ENCODE peak calls at places on chromosomes 4 and X, in nine cellular contexts. X is stimulated activated CD4-positive, alpha-beta T cell treated with anti-CD3 and anti-CD28 coated beads, Interleukin-15, amount 100 ng/mL, for 1 hour; Z is stimulated activated naive CD4-positive, alpha-beta T cell treated with Interleukin-2 at 50 U/mL for 16 hours; K is neuronal stem cell; N is left ventricle myocardium inferior; S is A673; R is amygdala; G is ureter; H is M059J. Y is an unnamed sample.

GRCh38 chrX:41384041-41384705 is 50.2 kb downstream of the DDX3X start:
- DNase-seq in X (peak; percentile 3), Z (peak; percentile 58), K (no peak), N (peak; percentile 68), S (peak; percentile 22), R (no peak), G (peak; percentile 74), H (peak; percentile 89), Y (peak; percentile 58)

GRCh38 chrX:13938053-13938765 is 91.5 kb downstream of the GEMIN8 start:
- DNase-seq in X (no peak), Z (no peak), K (peak; percentile 46), N (peak; percentile 12), S (peak; percentile 11), R (peak; percentile 0), G (no peak), H (no peak), Y (no peak)

GRCh38 chr4:120922390-120923200 is at the start of gene PRDM5:
- DNase-seq in X (no peak), Z (no peak), K (peak; percentile 64), N (peak; percentile 62), S (peak; percentile 56), R (no peak), G (peak; percentile 62), H (peak; percentile 63), Y (peak; percentile 88)

GRCh38 chr4:182085051-182085480 is 158.1 kb upstream of the TENM3 start:
- DNase-seq in X (no peak), Z (no peak), K (no peak), N (no peak), S (peak; percentile 14), R (no peak), G (no peak), H (peak; percentile 80), Y (no peak)

GRCh38 chr4:112515278-112516075 is 503 bp downstream of the NEUROG2 start:
- DNase-seq in X (no peak), Z (peak; percentile 43), K (peak; percentile 42), N (no peak), S (peak; percentile 57), R (no peak), G (no peak), H (peak; percentile 44), Y (no peak)

GRCh38 chr4:577499-578450 is 1.7 kb upstream of the TMEM271 start:
- DNase-seq in X (no peak), Z (no peak), K (peak; percentile 37), N (no peak), S (peak; percentile 80), R (no peak), G (no peak), H (peak; percentile 52), Y (peak; percentile 80)

GRCh38 chr4:140609548-140610425 is 41.0 kb upstream of the UCP1 start:
- DNase-seq in X (no peak), Z (no peak), K (peak; percentile 35), N (no peak), S (peak; percentile 76), R (no peak), G (no peak), H (peak; percentile 51), Y (no peak)

GRCh38 chr4:151114986-151115385 is 15.6 kb downstream of the RPS3A start:
- DNase-seq in X (no peak), Z (no peak), K (no peak), N (no peak), S (peak; percentile 24), R (no peak), G (no peak), H (no peak), Y (no peak)

GRCh38 chrX:77342028-77342427 is 105.2 kb upstream of the FGF16 start:
- DNase-seq in X (no peak), Z (no peak), K (no peak), N (no peak), S (no peak), R (no peak), G (no peak), H (no peak), Y (no peak)

GRCh38 chr4:76982638-76983579 is 33.4 kb downstream of the SEPTIN11 start:
- DNase-seq in X (no peak), Z (no peak), K (no peak), N (no peak), S (no peak), R (no peak), G (no peak), H (peak; percentile 65), Y (no peak)

GRCh38 chrX:45598841-45599240 is 398.2 kb upstream of the DIPK2B start:
- DNase-seq in X (no peak), Z (no peak), K (no peak), N (no peak), S (no peak), R (no peak), G (no peak), H (peak; percentile 50), Y (no peak)